ENCODE peak calls at places on chromosomes 16 and 17, in five cellular contexts. T, C, B, X and W are unnamed samples.

GRCh38 chr16:29678691-29679267 is at the start of gene QPRT:
- ATAC-seq in T (peak), X (no peak), C (peak), B (peak), W (peak)

GRCh38 chr17:39591958-39592954 is 15.5 kb downstream of the NEUROD2 start:
- ATAC-seq in T (peak), X (peak), C (peak), B (peak), W (no peak)

GRCh38 chr16:2058901-2059300 is 11.1 kb downstream of the TSC2 start:
- ATAC-seq in X (no peak), T (no peak), B (no peak), C (no peak), W (no peak)

GRCh38 chr17:72004476-72005331 is 116.1 kb upstream of the SOX9 start:
- ATAC-seq in B (no peak), T (no peak), X (no peak), C (no peak), W (no peak)

GRCh38 chr16:21727344-21727743 is 63.6 kb downstream of the OTOA start:
- ATAC-seq in T (no peak), B (no peak), C (no peak), X (no peak), W (no peak)

GRCh38 chr17:39772987-39773664 is 35.4 kb downstream of the GRB7 start:
- ATAC-seq in X (no peak), C (peak), T (no peak), B (no peak), W (no peak)

GRCh38 chr16:89352091-89352681 is 134.7 kb downstream of the ZNF778 start:
- ATAC-seq in B (peak), C (no peak), T (no peak), X (no peak), W (no peak)

GRCh38 chr17:32684087-32684828 is 192.7 kb downstream of the MYO1D start:
- ATAC-seq in T (no peak), X (no peak), B (no peak), C (no peak), W (no peak)

GRCh38 chr16:87431926-87432325 is 39.8 kb downstream of the MAP1LC3B start:
- ATAC-seq in T (no peak), B (peak), C (no peak), X (no peak), W (no peak)

GRCh38 chr17:36553459-36553858 is 8.7 kb downstream of the GGNBP2 start:
- ATAC-seq in C (no peak), B (no peak), X (no peak), T (no peak), W (no peak)

GRCh38 chr16:4676826-4677225 is 16.5 kb upstream of the NUDT16L1 start:
- ATAC-seq in C (no peak), X (no peak), T (peak), B (peak), W (no peak)

GRCh38 chr16:81767987-81768592 is 11.0 kb upstream of the PLCG2 start:
- ATAC-seq in X (no peak), B (no peak), C (no peak), T (peak), W (no peak)

GRCh38 chr17:18270046-18270850 is 9.8 kb downstream of the MIEF2 start:
- ATAC-seq in C (no peak), T (no peak), X (no peak), B (no peak), W (no peak)

DNA sequence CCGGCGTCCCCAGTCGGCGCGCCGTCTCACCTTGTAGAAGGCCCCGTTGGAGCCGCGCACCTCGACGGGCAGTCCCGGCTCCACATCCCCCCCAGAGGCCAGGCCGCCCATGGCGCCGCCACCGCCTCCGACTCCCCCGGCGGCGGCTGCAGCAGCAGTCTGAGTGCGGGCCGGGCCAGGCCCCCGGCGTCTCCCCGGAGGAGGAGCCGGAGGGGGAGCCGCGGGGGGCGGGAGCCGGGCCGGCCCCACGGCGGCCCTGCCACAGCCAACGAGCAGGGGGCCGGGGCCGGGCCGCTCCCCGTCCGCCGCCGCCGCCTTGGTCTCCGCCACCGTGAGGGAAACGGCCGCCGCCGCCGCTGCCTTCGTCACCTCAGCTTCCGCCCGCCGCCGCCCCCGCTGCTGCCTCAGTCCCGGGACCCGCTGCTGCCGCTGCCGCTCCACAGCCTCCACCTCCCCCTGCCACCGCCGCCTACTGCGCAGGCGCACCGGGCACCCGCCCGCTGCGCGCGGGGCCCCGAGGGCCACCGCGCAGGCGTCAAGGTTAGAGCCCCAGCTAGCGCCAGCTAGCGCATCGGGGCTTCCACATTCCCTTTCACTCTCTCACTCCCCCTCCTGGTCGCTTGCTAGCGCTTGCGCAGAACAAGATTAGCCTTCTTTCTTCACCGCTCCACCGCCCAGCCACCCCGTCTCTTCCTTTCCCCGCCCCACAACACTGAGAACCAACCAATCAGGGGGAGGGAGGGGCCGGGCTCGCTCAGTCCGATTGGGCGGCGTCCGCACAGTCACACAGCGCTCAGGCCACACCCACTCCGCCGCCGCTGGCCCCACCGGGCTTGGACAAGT is at the start of gene FXR2:
- ATAC-seq in C (peak), B (peak), X (peak), T (peak), W (peak)
- TF ChIP-seq POLR2A in C (no peak), B (peak), X (no peak), T (peak), W (peak)

GRCh38 chr16:50228364-50228868 is 37.9 kb upstream of the ADCY7 start:
- ATAC-seq in X (no peak), C (peak), T (no peak), B (no peak), W (no peak)
- TF ChIP-seq POLR2A in X (no peak), C (no peak), T (no peak), B (no peak), W (no peak)

DNA sequence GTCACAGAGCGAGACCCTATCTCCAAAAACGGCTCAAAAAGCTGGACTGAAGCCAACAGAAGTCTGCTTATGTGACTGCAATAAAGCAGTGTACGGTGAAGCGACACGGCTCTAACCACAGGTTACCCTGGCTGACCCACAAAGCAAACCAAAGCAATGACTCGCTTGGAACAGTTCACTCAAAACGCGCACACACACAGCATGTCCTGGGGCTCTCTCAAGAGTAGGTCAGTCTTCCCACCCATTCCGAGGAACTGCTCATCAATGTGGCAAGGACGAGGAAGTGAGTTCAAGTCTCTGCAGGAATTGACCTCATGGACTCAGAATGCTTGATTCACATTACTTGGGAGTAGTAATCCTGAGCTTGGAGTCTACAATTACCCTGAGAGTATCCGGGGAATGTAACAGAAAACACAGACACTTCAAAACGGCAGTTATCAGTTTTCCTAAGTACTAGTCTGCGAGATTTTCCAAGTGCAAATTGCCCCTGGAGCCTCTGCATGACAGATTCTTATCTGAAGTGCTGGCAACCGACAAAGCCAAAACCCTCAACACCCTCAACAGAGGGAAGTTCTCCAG is 25.4 kb downstream of the PELP1 start:
- ATAC-seq in X (peak), B (no peak), C (no peak), T (no peak), W (no peak)
- TF ChIP-seq POLR2A in X (no peak), B (no peak), C (no peak), T (no peak), W (no peak)

GRCh38 chr17:49193513-49194296 is 16.7 kb downstream of the GNGT2 start:
- ATAC-seq in B (no peak), C (peak), T (no peak), X (no peak), W (no peak)
- TF ChIP-seq POLR2A in B (no peak), C (no peak), T (no peak), X (no peak), W (no peak)

GRCh38 chr16:16022683-16023064 is 73.3 kb downstream of the ABCC1 start:
- ATAC-seq in C (peak), T (no peak), B (no peak), X (no peak), W (no peak)

GRCh38 chr16:16028311-16028999 is 79.0 kb downstream of the ABCC1 start:
- ATAC-seq in B (no peak), C (no peak), X (no peak), T (no peak), W (no peak)

GRCh38 chr16:16027728-16028310 is 78.4 kb downstream of the ABCC1 start:
- ATAC-seq in C (no peak), X (no peak), T (peak), B (no peak), W (no peak)

GRCh38 chr16:16021988-16022682 is 72.7 kb downstream of the ABCC1 start:
- ATAC-seq in C (peak), X (peak), B (peak), T (peak), W (peak)

DNA sequence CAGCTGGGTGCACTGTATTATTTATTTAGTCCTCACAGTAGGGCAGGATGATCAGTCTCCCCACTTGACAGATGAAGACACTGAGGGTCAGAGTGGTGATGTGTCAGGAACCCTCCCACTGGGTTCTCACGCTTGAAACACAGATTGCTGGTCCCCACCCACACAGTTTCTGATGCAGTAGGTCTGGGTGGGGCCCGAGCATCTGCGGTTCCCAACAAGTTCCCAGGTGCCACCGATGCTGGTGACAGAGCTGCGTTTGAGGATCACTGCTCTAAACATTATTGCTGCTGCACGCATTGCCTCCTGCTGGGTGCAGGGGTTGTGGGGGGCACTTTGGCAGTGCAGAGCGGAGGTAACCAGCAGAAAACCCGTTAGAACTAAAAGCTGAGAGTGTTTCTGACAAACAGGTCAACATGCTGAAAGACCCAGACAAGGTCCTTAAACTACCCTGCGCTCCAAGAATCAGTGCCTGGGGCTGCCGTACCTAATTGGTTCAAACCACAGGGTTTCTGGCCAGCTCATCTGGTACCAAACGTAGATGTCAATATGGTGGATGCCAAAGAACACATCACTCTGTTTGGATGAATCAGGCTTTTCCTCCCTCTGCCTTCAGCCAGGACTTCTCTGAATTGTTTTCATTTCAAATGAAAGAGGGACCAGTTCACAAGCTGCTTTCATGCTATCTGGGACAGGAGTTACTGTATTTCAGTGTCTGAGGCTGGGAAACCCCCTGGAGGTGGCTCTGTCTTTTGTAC is 76.0 kb downstream of the ABCC1 start:
- ATAC-seq in T (no peak), X (no peak), C (no peak), B (no peak), W (peak)
- TF ChIP-seq POLR2A in T (no peak), X (no peak), C (no peak), B (no peak), W (no peak)